ENCODE peak calls at places on chromosome 18, in six cellular contexts. One of them, this sample, is unnamed.

GRCh38 chr18:24136967-24137373 is 1.9 kb upstream of the CABYR start:
- DNase-seq in right lobe of liver: no peak
- DNase-seq in fibroblast of the aortic adventitia: no peak
- DNase-seq in MM.1S: no peak
- DNase-seq in RWPE1: no peak
- DNase-seq in fibroblast of pulmonary artery: no peak
- DNase-seq in this sample: no peak

GRCh38 chr18:35581555-35582309 is at the start of gene GALNT1:
- DNase-seq in right lobe of liver: peak; percentile 37
- DNase-seq in fibroblast of the aortic adventitia: no peak
- DNase-seq in MM.1S: peak; percentile 25
- DNase-seq in RWPE1: no peak
- DNase-seq in fibroblast of pulmonary artery: no peak
- DNase-seq in this sample: peak; percentile 73

GRCh38 chr18:75071866-75072671 is 136.9 kb downstream of the PTGR3 start:
- DNase-seq in right lobe of liver: no peak
- DNase-seq in fibroblast of the aortic adventitia: no peak
- DNase-seq in MM.1S: no peak
- DNase-seq in RWPE1: no peak
- DNase-seq in fibroblast of pulmonary artery: no peak
- DNase-seq in this sample: no peak

GRCh38 chr18:48007955-48008701 is 77.7 kb upstream of the SMAD2 start:
- DNase-seq in right lobe of liver: peak; percentile 77
- DNase-seq in fibroblast of the aortic adventitia: no peak
- DNase-seq in MM.1S: peak; percentile 82
- DNase-seq in RWPE1: peak; percentile 50
- DNase-seq in fibroblast of pulmonary artery: peak; percentile 39
- DNase-seq in this sample: peak; percentile 89

GRCh38 chr18:48139427-48140347 is 209.2 kb upstream of the SMAD2 start:
- DNase-seq in right lobe of liver: no peak
- DNase-seq in fibroblast of the aortic adventitia: no peak
- DNase-seq in MM.1S: no peak
- DNase-seq in RWPE1: no peak
- DNase-seq in fibroblast of pulmonary artery: no peak
- DNase-seq in this sample: no peak

GRCh38 chr18:48227206-48227605 is 182.0 kb downstream of the ZBTB7C start:
- DNase-seq in right lobe of liver: no peak
- DNase-seq in fibroblast of the aortic adventitia: no peak
- DNase-seq in MM.1S: peak; percentile 75
- DNase-seq in RWPE1: peak; percentile 29
- DNase-seq in fibroblast of pulmonary artery: no peak
- DNase-seq in this sample: no peak

GRCh38 chr18:32754508-32755263 is 18.1 kb downstream of the KLHL14 start:
- DNase-seq in right lobe of liver: no peak
- DNase-seq in fibroblast of the aortic adventitia: no peak
- DNase-seq in MM.1S: no peak
- DNase-seq in RWPE1: no peak
- DNase-seq in fibroblast of pulmonary artery: no peak
- DNase-seq in this sample: no peak

GRCh38 chr18:73366713-73367112 is 498.9 kb upstream of the NETO1 start:
- DNase-seq in right lobe of liver: no peak
- DNase-seq in fibroblast of the aortic adventitia: no peak
- DNase-seq in MM.1S: no peak
- DNase-seq in RWPE1: no peak
- DNase-seq in fibroblast of pulmonary artery: no peak
- DNase-seq in this sample: no peak

DNA sequence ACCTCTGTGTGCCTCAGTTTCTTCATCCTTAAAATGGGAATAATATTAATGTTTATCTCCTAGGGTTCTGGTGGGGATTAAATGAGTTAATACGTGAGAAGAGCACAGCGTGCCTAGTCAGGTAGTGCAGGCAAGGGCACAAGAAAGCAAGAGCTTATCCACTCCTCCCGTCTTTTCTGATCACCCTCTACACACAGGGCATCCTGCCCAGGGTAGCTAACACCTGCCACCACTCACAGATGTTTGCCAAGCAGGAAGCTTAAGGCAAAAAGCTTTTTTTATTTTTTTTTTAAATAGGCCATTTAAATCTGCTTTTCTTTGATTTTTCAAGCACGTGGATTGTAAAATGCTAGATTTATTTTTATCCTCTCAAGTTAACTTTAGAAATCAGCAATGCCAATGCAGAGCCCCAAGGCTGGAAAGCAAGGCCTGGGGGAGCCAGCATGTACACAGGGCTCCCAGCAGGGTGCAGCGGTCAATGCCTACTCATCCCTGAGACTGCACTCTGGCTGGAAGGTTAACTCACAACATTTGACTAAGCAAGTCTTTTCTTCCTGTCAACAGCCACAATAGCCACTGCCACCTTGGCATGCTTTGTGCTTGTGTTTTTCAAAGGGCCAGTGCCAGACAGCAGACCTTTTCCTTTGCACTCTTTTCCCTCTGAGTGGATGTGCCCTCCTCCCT is 86.5 kb upstream of the ACAA2 start:
- DNase-seq in right lobe of liver: no peak
- DNase-seq in fibroblast of the aortic adventitia: no peak
- DNase-seq in MM.1S: peak; percentile 16
- DNase-seq in RWPE1: no peak
- DNase-seq in fibroblast of pulmonary artery: no peak
- DNase-seq in this sample: no peak
- TF ChIP-seq CTCF in right lobe of liver: no peak
- TF ChIP-seq CTCF in fibroblast of the aortic adventitia: no peak
- TF ChIP-seq CTCF in MM.1S: peak; percentile 13
- TF ChIP-seq CTCF in RWPE1: no peak
- TF ChIP-seq CTCF in fibroblast of pulmonary artery: no peak
- TF ChIP-seq CTCF in this sample: no peak

DNA sequence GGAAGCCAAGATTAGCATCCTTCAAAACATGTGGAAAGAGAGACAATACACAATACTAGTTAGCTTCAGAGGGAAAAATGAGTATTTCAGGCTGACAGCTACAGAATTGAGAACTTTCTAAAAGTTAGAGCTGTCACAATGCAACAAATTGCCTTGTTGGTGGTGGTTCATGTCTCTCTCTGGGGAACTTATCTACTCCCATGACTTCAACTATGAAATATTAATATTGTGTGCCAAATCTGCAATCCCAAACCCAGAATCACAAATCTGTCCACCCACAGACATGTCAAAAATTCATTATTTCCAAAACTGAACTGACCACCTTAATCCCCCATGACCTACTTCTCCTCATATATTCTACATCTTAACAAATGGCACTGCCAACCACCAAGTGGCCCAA is 143.5 kb downstream of the TCF4 start:
- DNase-seq in right lobe of liver: no peak
- DNase-seq in fibroblast of the aortic adventitia: peak; percentile 35
- DNase-seq in MM.1S: no peak
- DNase-seq in RWPE1: no peak
- DNase-seq in fibroblast of pulmonary artery: peak; percentile 33
- DNase-seq in this sample: no peak
- TF ChIP-seq CTCF in right lobe of liver: no peak
- TF ChIP-seq CTCF in fibroblast of the aortic adventitia: no peak
- TF ChIP-seq CTCF in MM.1S: no peak
- TF ChIP-seq CTCF in RWPE1: no peak
- TF ChIP-seq CTCF in fibroblast of pulmonary artery: no peak
- TF ChIP-seq CTCF in this sample: no peak

GRCh38 chr18:22106536-22107292 is 62.7 kb upstream of the GATA6 start:
- DNase-seq in right lobe of liver: peak; percentile 24
- DNase-seq in fibroblast of the aortic adventitia: peak; percentile 17
- DNase-seq in MM.1S: no peak
- DNase-seq in RWPE1: peak; percentile 49
- DNase-seq in fibroblast of pulmonary artery: no peak
- DNase-seq in this sample: no peak

GRCh38 chr18:22110482-22110924 is 58.9 kb upstream of the GATA6 start:
- DNase-seq in right lobe of liver: no peak
- DNase-seq in fibroblast of the aortic adventitia: no peak
- DNase-seq in MM.1S: no peak
- DNase-seq in RWPE1: no peak
- DNase-seq in fibroblast of pulmonary artery: no peak
- DNase-seq in this sample: no peak

GRCh38 chr18:22112215-22112614 is 57.2 kb upstream of the GATA6 start:
- DNase-seq in right lobe of liver: no peak
- DNase-seq in fibroblast of the aortic adventitia: no peak
- DNase-seq in MM.1S: no peak
- DNase-seq in RWPE1: no peak
- DNase-seq in fibroblast of pulmonary artery: no peak
- DNase-seq in this sample: no peak

GRCh38 chr18:22109535-22109934 is 59.9 kb upstream of the GATA6 start:
- DNase-seq in right lobe of liver: no peak
- DNase-seq in fibroblast of the aortic adventitia: no peak
- DNase-seq in MM.1S: no peak
- DNase-seq in RWPE1: no peak
- DNase-seq in fibroblast of pulmonary artery: no peak
- DNase-seq in this sample: no peak

DNA sequence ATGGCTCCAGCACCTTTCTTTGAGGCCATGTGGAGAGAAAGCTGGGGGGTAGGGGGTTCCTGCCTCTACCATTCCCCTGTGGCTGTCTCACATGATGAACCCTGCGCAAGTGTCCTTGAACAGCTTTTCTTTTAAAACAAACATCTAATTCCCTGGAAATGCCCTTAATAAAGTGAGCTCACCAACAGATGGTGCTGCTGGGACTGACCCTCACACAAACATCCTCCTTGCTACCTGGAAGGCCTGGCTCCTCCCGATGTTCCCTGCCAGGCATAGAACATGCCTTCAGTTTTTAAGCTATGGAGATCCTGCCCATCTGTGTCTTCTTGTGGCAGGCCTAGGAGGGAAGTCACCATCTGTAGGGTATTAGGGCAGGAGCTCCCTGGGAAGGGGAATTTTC is 60.7 kb upstream of the GATA6 start:
- DNase-seq in right lobe of liver: peak; percentile 26
- DNase-seq in fibroblast of the aortic adventitia: peak; percentile 4
- DNase-seq in MM.1S: no peak
- DNase-seq in RWPE1: no peak
- DNase-seq in fibroblast of pulmonary artery: peak; percentile 27
- DNase-seq in this sample: no peak
- TF ChIP-seq CTCF in right lobe of liver: peak; percentile 16
- TF ChIP-seq CTCF in fibroblast of the aortic adventitia: peak; percentile 9
- TF ChIP-seq CTCF in MM.1S: no peak
- TF ChIP-seq CTCF in RWPE1: no peak
- TF ChIP-seq CTCF in fibroblast of pulmonary artery: peak; percentile 36
- TF ChIP-seq CTCF in this sample: no peak

DNA sequence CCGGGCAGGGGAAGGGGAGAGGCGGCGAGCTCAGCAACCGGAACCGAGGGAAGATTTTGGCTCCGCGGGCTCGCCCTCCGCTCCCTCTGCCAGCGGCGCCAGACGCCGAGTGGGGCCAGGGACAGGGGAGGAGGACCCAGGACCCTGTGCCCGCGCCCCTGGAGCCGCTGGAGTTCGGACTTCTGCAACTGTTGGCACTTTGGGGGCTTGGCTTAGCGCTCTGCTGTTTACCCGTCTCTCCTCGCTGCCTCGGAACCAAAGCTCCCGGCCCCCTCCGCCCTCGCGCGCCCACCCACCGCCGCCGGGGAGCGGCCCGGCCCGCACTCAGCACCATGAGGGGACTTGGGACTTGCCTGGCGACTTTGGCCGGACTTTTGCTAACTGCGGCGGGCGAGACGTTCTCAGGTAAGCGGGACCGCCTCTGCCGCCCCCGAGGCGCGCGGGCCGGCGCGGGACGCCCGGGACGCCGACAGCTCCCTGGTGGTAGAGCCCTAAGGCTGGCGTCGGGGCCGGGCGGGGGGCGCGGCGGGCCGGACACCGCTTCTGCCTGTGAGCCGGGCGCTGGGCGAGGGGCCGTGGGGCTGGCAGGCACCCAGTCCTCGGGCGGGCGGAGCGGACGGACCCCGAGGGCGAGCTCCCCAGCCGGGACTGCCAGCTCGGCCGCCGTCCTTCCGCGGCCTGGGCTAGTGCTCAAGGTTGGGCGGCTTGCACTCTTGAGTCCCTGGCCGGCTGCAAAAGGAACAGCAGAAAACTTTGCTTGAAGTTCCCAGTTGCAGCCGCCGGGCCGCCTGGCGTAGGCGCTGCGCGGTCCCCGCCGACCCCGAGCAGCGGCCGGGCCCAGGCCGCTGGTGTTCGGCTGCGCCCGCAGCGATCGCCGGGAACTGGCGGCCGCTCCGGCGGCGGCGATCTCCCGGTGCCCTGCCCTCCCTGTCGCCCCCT is 640 bp downstream of the PTPRM start:
- DNase-seq in right lobe of liver: peak; percentile 53
- DNase-seq in fibroblast of the aortic adventitia: peak; percentile 64
- DNase-seq in MM.1S: peak; percentile 78
- DNase-seq in RWPE1: peak; percentile 26
- DNase-seq in fibroblast of pulmonary artery: peak; percentile 71
- DNase-seq in this sample: peak; percentile 32
- TF ChIP-seq CTCF in right lobe of liver: peak; percentile 5
- TF ChIP-seq CTCF in fibroblast of the aortic adventitia: peak; percentile 16
- TF ChIP-seq CTCF in MM.1S: no peak
- TF ChIP-seq CTCF in RWPE1: no peak
- TF ChIP-seq CTCF in fibroblast of pulmonary artery: no peak
- TF ChIP-seq CTCF in this sample: no peak

GRCh38 chr18:78659748-78660147 is 319.9 kb upstream of the SALL3 start:
- DNase-seq in right lobe of liver: no peak
- DNase-seq in fibroblast of the aortic adventitia: no peak
- DNase-seq in MM.1S: no peak
- DNase-seq in RWPE1: no peak
- DNase-seq in fibroblast of pulmonary artery: no peak
- DNase-seq in this sample: no peak
- TF ChIP-seq CTCF in right lobe of liver: no peak
- TF ChIP-seq CTCF in fibroblast of the aortic adventitia: no peak
- TF ChIP-seq CTCF in MM.1S: no peak
- TF ChIP-seq CTCF in RWPE1: no peak
- TF ChIP-seq CTCF in fibroblast of pulmonary artery: no peak
- TF ChIP-seq CTCF in this sample: no peak

DNA sequence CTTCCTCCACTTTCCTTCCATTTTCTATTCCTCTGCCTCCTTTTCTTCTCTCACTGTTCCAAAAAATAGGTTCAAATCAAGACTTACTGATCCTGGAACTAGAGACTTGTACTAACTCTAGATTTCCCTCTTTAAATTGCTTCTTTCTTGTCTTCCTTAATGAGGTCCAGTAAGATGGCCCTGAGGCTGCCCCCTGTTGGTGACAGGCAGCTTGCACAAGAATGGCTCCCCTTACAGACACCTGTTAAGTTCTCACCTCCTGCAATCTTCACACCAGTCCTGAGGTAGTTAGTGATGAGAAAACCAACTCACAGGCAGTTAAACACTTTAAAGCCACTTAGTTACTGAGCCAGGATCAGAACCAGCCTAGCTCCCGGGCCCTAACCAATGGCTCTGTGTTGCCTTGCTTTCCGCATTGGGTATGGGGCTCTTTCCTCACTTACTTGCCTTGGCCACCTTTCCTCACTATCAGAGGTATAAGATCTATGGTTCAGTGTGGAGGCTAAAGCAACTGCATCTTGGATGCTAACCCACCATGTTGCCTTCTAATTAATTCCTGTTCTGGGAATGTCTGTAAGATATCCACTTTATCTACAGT is 130.6 kb downstream of the AKAIN1 start:
- DNase-seq in right lobe of liver: no peak
- DNase-seq in fibroblast of the aortic adventitia: no peak
- DNase-seq in MM.1S: no peak
- DNase-seq in RWPE1: no peak
- DNase-seq in fibroblast of pulmonary artery: no peak
- DNase-seq in this sample: no peak
- TF ChIP-seq CTCF in right lobe of liver: no peak
- TF ChIP-seq CTCF in fibroblast of the aortic adventitia: no peak
- TF ChIP-seq CTCF in MM.1S: peak; percentile 46
- TF ChIP-seq CTCF in RWPE1: no peak
- TF ChIP-seq CTCF in fibroblast of pulmonary artery: no peak
- TF ChIP-seq CTCF in this sample: peak; percentile 62

This sample was measured in GM13977.